ENCODE peak calls at places on chromosomes 5 and 9, in eight cellular contexts. S is B cell, C is GM12891, U is neural crest cell, O is NCI-H1048, W is fibroblast of lung, N is testis, F is NAMALWA. R is an unnamed sample.

GRCh38 chr9:105678781-105679180 is 15.6 kb upstream of the TMEM38B start:
- DNase-seq in U (no peak), C (no peak), N (no peak), F (no peak), O (no peak), W (no peak), S (no peak), R (no peak)

GRCh38 chr5:55429707-55430253 is 105.0 kb downstream of the PLPP1 start:
- DNase-seq in S (no peak), F (no peak), C (no peak), W (no peak), O (no peak), N (no peak), U (no peak), R (peak)

GRCh38 chr5:31100047-31100575 is 93.4 kb upstream of the CDH6 start:
- DNase-seq in C (no peak), U (no peak), W (no peak), S (no peak), O (no peak), F (no peak), N (no peak), R (no peak)

GRCh38 chr9:3865373-3865772 is 339.6 kb upstream of the RFX3 start:
- DNase-seq in C (no peak), S (no peak), N (no peak), O (no peak), U (no peak), W (peak), F (no peak), R (no peak)

GRCh38 chr5:55222061-55222818 is 4.9 kb downstream of the MCIDAS start:
- DNase-seq in U (no peak), N (no peak), S (no peak), O (no peak), F (no peak), W (no peak), C (no peak), R (no peak)

GRCh38 chr5:133552925-133553525 is 59.3 kb downstream of the FSTL4 start:
- DNase-seq in W (peak), O (peak), N (peak), U (peak), F (peak), C (peak), S (peak), R (peak)

GRCh38 chr5:132254321-132254977 is 3.0 kb upstream of the PDLIM4 start:
- DNase-seq in N (peak), U (no peak), S (no peak), F (no peak), O (no peak), W (no peak), C (no peak), R (no peak)

GRCh38 chr9:14164908-14165307 is 149.0 kb downstream of the NFIB start:
- DNase-seq in C (no peak), F (no peak), O (no peak), W (no peak), N (no peak), S (no peak), U (no peak), R (no peak)

GRCh38 chr9:108080285-108080684 is 590.7 kb upstream of the KLF4 start:
- DNase-seq in O (no peak), S (no peak), C (no peak), F (no peak), N (no peak), W (no peak), U (no peak), R (no peak)

GRCh38 chr5:72353046-72353445 is 32.9 kb downstream of the PTCD2 start:
- DNase-seq in F (no peak), C (no peak), U (no peak), W (peak), S (no peak), O (no peak), N (no peak), R (no peak)

GRCh38 chr5:2509527-2509926 is 241.9 kb downstream of the IRX2 start:
- DNase-seq in O (no peak), U (no peak), C (no peak), F (no peak), S (no peak), N (no peak), W (no peak), R (no peak)

GRCh38 chr5:174056064-174056842 is 10.7 kb downstream of the NSG2 start:
- DNase-seq in U (no peak), W (no peak), C (no peak), F (peak), N (no peak), S (no peak), O (no peak), R (peak)

GRCh38 chr9:120710110-120710981 is 3.9 kb downstream of the MEGF9 start:
- DNase-seq in F (no peak), S (peak), U (no peak), N (no peak), C (no peak), W (peak), O (no peak), R (peak)

GRCh38 chr9:99127372-99128132 is 22.6 kb downstream of the TGFBR1 start:
- DNase-seq in S (no peak), U (no peak), N (no peak), C (no peak), W (peak), O (no peak), F (no peak), R (no peak)

GRCh38 chr9:133579601-133580415 is 29.4 kb downstream of the FAM163B start:
- DNase-seq in C (no peak), U (no peak), S (no peak), F (peak), N (no peak), O (no peak), W (no peak), R (peak)

GRCh38 chr9:133973791-133974630 is 18.1 kb downstream of the VAV2 start:
- DNase-seq in S (no peak), F (no peak), N (no peak), U (no peak), O (no peak), C (no peak), W (no peak), R (no peak)